ENCODE peak calls at places on chromosomes 4 and X, in eight cellular contexts. One of them, this sample, is unnamed.
A peak's percentile ranks its signal among the peaks of the same experiment; 100 is the strongest.

GRCh38 chr4:26127851-26128337 is 192.9 kb upstream of the RBPJ start:
- DNase-seq in HCT116: no peak
- DNase-seq in lower lobe of right lung: peak; percentile 51
- DNase-seq in AG04449: no peak
- DNase-seq in body of pancreas: peak; percentile 87
- DNase-seq in fibroblast of mammary gland: no peak
- DNase-seq in MM.1S: no peak
- DNase-seq in AG10803: no peak
- DNase-seq in this sample: no peak

GRCh38 chr4:41658106-41658505 is 90.4 kb downstream of the PHOX2B start:
- DNase-seq in HCT116: no peak
- DNase-seq in lower lobe of right lung: no peak
- DNase-seq in AG04449: no peak
- DNase-seq in body of pancreas: no peak
- DNase-seq in fibroblast of mammary gland: no peak
- DNase-seq in MM.1S: no peak
- DNase-seq in AG10803: no peak
- DNase-seq in this sample: no peak

GRCh38 chr4:10456270-10457254 is 664 bp downstream of the ZNF518B start:
- DNase-seq in HCT116: peak; percentile 19
- DNase-seq in lower lobe of right lung: peak; percentile 70
- DNase-seq in AG04449: no peak
- DNase-seq in body of pancreas: peak; percentile 37
- DNase-seq in fibroblast of mammary gland: peak; percentile 54
- DNase-seq in MM.1S: peak; percentile 50
- DNase-seq in AG10803: peak; percentile 67
- DNase-seq in this sample: peak; percentile 54

GRCh38 chr4:133151681-133152329 is 2.7 kb downstream of the PCDH10 start:
- DNase-seq in HCT116: no peak
- DNase-seq in lower lobe of right lung: no peak
- DNase-seq in AG04449: no peak
- DNase-seq in body of pancreas: no peak
- DNase-seq in fibroblast of mammary gland: no peak
- DNase-seq in MM.1S: no peak
- DNase-seq in AG10803: no peak
- DNase-seq in this sample: peak; percentile 46

GRCh38 chr4:68175562-68176155 is 46.0 kb upstream of the TMPRSS11F start:
- DNase-seq in HCT116: peak; percentile 54
- DNase-seq in lower lobe of right lung: no peak
- DNase-seq in AG04449: peak; percentile 3
- DNase-seq in body of pancreas: peak; percentile 49
- DNase-seq in fibroblast of mammary gland: peak; percentile 64
- DNase-seq in MM.1S: peak; percentile 74
- DNase-seq in AG10803: peak; percentile 54
- DNase-seq in this sample: peak; percentile 70

GRCh38 chr4:182236186-182236585 is 7.0 kb upstream of the TENM3 start:
- DNase-seq in HCT116: no peak
- DNase-seq in lower lobe of right lung: no peak
- DNase-seq in AG04449: no peak
- DNase-seq in body of pancreas: no peak
- DNase-seq in fibroblast of mammary gland: no peak
- DNase-seq in MM.1S: no peak
- DNase-seq in AG10803: no peak
- DNase-seq in this sample: no peak

GRCh38 chr4:2843909-2844584 is 403 bp downstream of the ADD1 start:
- DNase-seq in HCT116: no peak
- DNase-seq in lower lobe of right lung: peak; percentile 77
- DNase-seq in AG04449: no peak
- DNase-seq in body of pancreas: peak; percentile 55
- DNase-seq in fibroblast of mammary gland: no peak
- DNase-seq in MM.1S: peak; percentile 45
- DNase-seq in AG10803: peak; percentile 23
- DNase-seq in this sample: peak; percentile 36

GRCh38 chrX:100995469-100995868 is 26.0 kb downstream of the ARL13A start:
- DNase-seq in HCT116: peak; percentile 41
- DNase-seq in lower lobe of right lung: no peak
- DNase-seq in AG04449: peak; percentile 69
- DNase-seq in body of pancreas: no peak
- DNase-seq in fibroblast of mammary gland: peak; percentile 92
- DNase-seq in MM.1S: no peak
- DNase-seq in AG10803: peak; percentile 73
- DNase-seq in this sample: peak; percentile 80

GRCh38 chr4:40243390-40243948 is 46.6 kb downstream of the RHOH start:
- DNase-seq in HCT116: no peak
- DNase-seq in lower lobe of right lung: no peak
- DNase-seq in AG04449: no peak
- DNase-seq in body of pancreas: no peak
- DNase-seq in fibroblast of mammary gland: no peak
- DNase-seq in MM.1S: no peak
- DNase-seq in AG10803: no peak
- DNase-seq in this sample: no peak

GRCh38 chr4:77395481-77395880 is 210.1 kb upstream of the CXCL13 start:
- DNase-seq in HCT116: no peak
- DNase-seq in lower lobe of right lung: no peak
- DNase-seq in AG04449: no peak
- DNase-seq in body of pancreas: no peak
- DNase-seq in fibroblast of mammary gland: no peak
- DNase-seq in MM.1S: no peak
- DNase-seq in AG10803: no peak
- DNase-seq in this sample: no peak

GRCh38 chrX:72685810-72686465 is 28.2 kb downstream of the PHKA1 start:
- DNase-seq in HCT116: peak; percentile 81
- DNase-seq in lower lobe of right lung: no peak
- DNase-seq in AG04449: peak; percentile 9
- DNase-seq in body of pancreas: peak; percentile 50
- DNase-seq in fibroblast of mammary gland: peak; percentile 38
- DNase-seq in MM.1S: no peak
- DNase-seq in AG10803: peak; percentile 39
- DNase-seq in this sample: peak; percentile 49

GRCh38 chr4:7808752-7809151 is 130.9 kb downstream of the AFAP1 start:
- DNase-seq in HCT116: no peak
- DNase-seq in lower lobe of right lung: no peak
- DNase-seq in AG04449: no peak
- DNase-seq in body of pancreas: no peak
- DNase-seq in fibroblast of mammary gland: peak; percentile 86
- DNase-seq in MM.1S: no peak
- DNase-seq in AG10803: peak; percentile 67
- DNase-seq in this sample: peak; percentile 77

GRCh38 chrX:19725545-19726102 is 161.8 kb downstream of the SH3KBP1 start:
- DNase-seq in HCT116: no peak
- DNase-seq in lower lobe of right lung: peak; percentile 45
- DNase-seq in AG04449: no peak
- DNase-seq in body of pancreas: no peak
- DNase-seq in fibroblast of mammary gland: no peak
- DNase-seq in MM.1S: no peak
- DNase-seq in AG10803: peak; percentile 13
- DNase-seq in this sample: no peak

GRCh38 chr4:4854649-4855292 is 4.7 kb upstream of the MSX1 start:
- DNase-seq in HCT116: no peak
- DNase-seq in lower lobe of right lung: no peak
- DNase-seq in AG04449: no peak
- DNase-seq in body of pancreas: no peak
- DNase-seq in fibroblast of mammary gland: no peak
- DNase-seq in MM.1S: no peak
- DNase-seq in AG10803: no peak
- DNase-seq in this sample: no peak

DNA sequence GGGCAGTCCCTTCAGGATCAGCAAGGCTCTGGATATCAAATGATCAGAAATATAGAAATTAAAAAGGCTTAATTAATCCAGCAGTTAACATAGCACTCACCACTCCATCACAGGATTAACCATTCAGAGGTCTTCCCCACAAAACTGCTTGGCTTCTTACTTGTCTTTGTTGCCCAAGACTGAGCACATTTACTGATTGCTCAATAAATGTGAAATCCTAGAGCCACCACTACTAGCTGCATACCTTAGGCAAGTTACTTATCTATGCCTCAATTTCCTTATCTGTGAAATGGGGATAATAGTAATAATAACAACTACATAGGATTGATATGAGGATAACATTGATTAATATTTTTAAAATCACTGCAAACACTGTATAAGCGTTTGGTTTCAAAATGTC is 124.2 kb downstream of the ARHGAP6 start:
- DNase-seq in HCT116: no peak
- DNase-seq in lower lobe of right lung: no peak
- DNase-seq in AG04449: no peak
- DNase-seq in body of pancreas: no peak
- DNase-seq in fibroblast of mammary gland: no peak
- DNase-seq in MM.1S: no peak
- DNase-seq in AG10803: no peak
- DNase-seq in this sample: no peak
- TF ChIP-seq CTCF in HCT116: no peak
- TF ChIP-seq CTCF in lower lobe of right lung: no peak
- TF ChIP-seq CTCF in AG04449: no peak
- TF ChIP-seq CTCF in body of pancreas: no peak
- TF ChIP-seq CTCF in fibroblast of mammary gland: no peak
- TF ChIP-seq CTCF in MM.1S: no peak
- TF ChIP-seq CTCF in AG10803: no peak
- TF ChIP-seq CTCF in this sample: no peak

DNA sequence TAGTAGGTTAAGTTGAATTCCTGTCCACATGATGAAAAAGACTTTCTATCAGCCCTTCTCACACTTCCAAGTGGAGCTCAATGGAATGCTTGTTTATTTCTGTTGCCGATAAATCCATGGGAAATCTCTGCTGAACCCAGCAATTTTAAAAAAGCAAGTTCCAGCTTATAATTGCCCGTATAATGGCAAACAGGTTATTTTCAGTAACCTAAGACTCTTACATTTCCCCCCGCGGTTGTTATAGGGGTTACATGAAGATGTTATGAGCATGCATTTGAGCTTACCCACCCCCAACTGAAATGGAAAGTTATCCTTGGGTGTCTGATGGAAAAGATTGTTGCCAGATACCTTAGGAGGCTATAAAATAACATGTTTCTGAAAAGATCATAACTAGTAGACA is 136.2 kb downstream of the PALLD start:
- DNase-seq in HCT116: no peak
- DNase-seq in lower lobe of right lung: no peak
- DNase-seq in AG04449: no peak
- DNase-seq in body of pancreas: no peak
- DNase-seq in fibroblast of mammary gland: no peak
- DNase-seq in MM.1S: no peak
- DNase-seq in AG10803: no peak
- DNase-seq in this sample: peak; percentile 68
- H3K4me3 ChIP-seq in HCT116: peak overlapping the region; percentile 65
- H3K4me3 ChIP-seq in lower lobe of right lung: peak overlapping the region; percentile 10
- H3K4me3 ChIP-seq in AG04449: peak overlapping the region; percentile 65
- H3K4me3 ChIP-seq in body of pancreas: no peak overlapping the region
- H3K4me3 ChIP-seq in fibroblast of mammary gland: no peak overlapping the region
- H3K4me3 ChIP-seq in MM.1S: no peak overlapping the region
- H3K4me3 ChIP-seq in AG10803: peak overlapping the region; percentile 68
- H3K4me3 ChIP-seq in this sample: peak overlapping the region; percentile 85

DNA sequence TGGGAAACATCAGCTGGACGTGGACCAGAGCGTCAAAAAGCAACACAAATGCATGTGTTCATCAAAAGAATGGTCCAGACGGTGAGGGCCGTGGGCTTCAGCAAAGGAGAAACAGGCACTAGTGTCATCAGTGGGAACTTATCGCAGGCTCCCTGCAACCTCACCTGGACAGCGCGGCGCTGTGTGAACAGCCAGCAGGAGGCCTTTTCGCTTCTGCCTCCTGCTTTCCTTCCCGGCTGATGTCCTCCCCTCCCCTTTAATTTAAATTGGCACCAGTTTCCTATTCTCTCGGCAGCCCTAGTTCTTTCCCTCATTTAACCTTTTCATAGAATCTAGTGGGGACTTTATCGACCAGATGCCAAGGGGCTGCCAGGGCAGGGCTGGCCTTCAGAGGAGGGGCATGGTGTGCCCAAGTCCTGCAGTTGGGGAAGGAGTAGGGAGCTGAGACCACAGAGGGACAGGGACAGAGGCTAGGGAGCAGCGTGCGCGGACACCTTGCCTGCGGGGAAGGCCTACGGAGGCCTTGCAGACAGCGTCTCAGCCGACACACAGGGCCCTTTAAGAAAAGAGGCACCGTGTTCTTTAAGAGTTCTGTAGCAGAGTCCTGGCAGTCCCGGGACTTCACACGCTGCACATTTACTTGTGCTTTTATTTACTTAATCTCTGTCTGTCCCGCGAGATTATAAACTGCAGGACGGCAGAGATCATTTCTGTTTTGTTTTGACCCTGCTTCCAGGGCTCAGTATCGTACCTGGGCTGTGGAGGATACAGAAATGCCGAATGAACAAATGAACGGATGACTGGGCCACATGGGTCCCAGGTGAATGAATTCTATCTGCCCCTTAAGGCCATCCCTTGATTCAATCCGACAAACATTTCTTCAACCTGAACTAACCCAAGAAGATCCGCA is 8.4 kb upstream of the SORBS2 start:
- DNase-seq in HCT116: no peak
- DNase-seq in lower lobe of right lung: no peak
- DNase-seq in AG04449: no peak
- DNase-seq in body of pancreas: peak; percentile 92
- DNase-seq in fibroblast of mammary gland: no peak
- DNase-seq in MM.1S: no peak
- DNase-seq in AG10803: no peak
- DNase-seq in this sample: no peak
- TF ChIP-seq CTCF in HCT116: no peak
- TF ChIP-seq CTCF in lower lobe of right lung: no peak
- TF ChIP-seq CTCF in AG04449: no peak
- TF ChIP-seq CTCF in body of pancreas: peak; percentile 76
- TF ChIP-seq CTCF in fibroblast of mammary gland: no peak
- TF ChIP-seq CTCF in MM.1S: no peak
- TF ChIP-seq CTCF in AG10803: no peak
- TF ChIP-seq CTCF in this sample: peak; percentile 4

GRCh38 chr4:38529189-38530115 is 134.5 kb upstream of the KLF3 start:
- DNase-seq in HCT116: no peak
- DNase-seq in lower lobe of right lung: peak; percentile 66
- DNase-seq in AG04449: no peak
- DNase-seq in body of pancreas: peak; percentile 79
- DNase-seq in fibroblast of mammary gland: no peak
- DNase-seq in MM.1S: no peak
- DNase-seq in AG10803: no peak
- DNase-seq in this sample: no peak
- H3K4me3 ChIP-seq in HCT116: no peak overlapping the region
- H3K4me3 ChIP-seq in lower lobe of right lung: no peak overlapping the region
- H3K4me3 ChIP-seq in AG04449: no peak overlapping the region
- H3K4me3 ChIP-seq in body of pancreas: no peak overlapping the region
- H3K4me3 ChIP-seq in fibroblast of mammary gland: no peak overlapping the region
- H3K4me3 ChIP-seq in MM.1S: no peak overlapping the region
- H3K4me3 ChIP-seq in AG10803: no peak overlapping the region
- H3K4me3 ChIP-seq in this sample: no peak overlapping the region